ENCODE peak calls at places on chromosomes 5 and 9, in five cellular contexts. V is SK-N-SH, P is IMR-90, B is neuronal stem cell, K is left ventricle myocardium inferior. A is an unnamed sample.

GRCh38 chr9:113484258-113484730 is 20.8 kb downstream of the RGS3 start:
- DNase-seq in V (peak; percentile 74), P (peak; percentile 28), B (no peak), K (peak; percentile 77), A (no peak)

GRCh38 chr5:79954620-79955019 is 36.4 kb downstream of the MTX3 start:
- DNase-seq in V (no peak), P (peak; percentile 16), B (no peak), K (no peak), A (peak; percentile 39)

GRCh38 chr9:130927995-130928900 is 10.8 kb downstream of the FIBCD1 start:
- DNase-seq in V (peak; percentile 77), P (peak; percentile 72), B (no peak), K (peak; percentile 66), A (peak; percentile 42)

GRCh38 chr5:1007681-1008450 is 736 bp upstream of the NKD2 start:
- DNase-seq in V (no peak), P (no peak), B (no peak), K (peak; percentile 17), A (no peak)

GRCh38 chr9:3023449-3023848 is 179.6 kb upstream of the PUM3 start:
- DNase-seq in V (no peak), P (no peak), B (no peak), K (no peak), A (no peak)

GRCh38 chr9:112750767-112751058 is 153 bp downstream of the SNX30 start:
- DNase-seq in V (no peak), P (no peak), B (no peak), K (no peak), A (no peak)

GRCh38 chr5:160167623-160168165 is 48.4 kb upstream of the PWWP2A start:
- DNase-seq in V (no peak), P (no peak), B (no peak), K (no peak), A (no peak)

GRCh38 chr5:31948006-31948405 is 226.1 kb downstream of the GOLPH3 start:
- DNase-seq in V (no peak), P (no peak), B (no peak), K (no peak), A (no peak)

GRCh38 chr9:133735415-133735775 is 2.8 kb downstream of the SARDH start:
- DNase-seq in V (no peak), P (no peak), B (no peak), K (no peak), A (no peak)

GRCh38 chr5:25448646-25449045 is 803.9 kb upstream of the CDH10 start:
- DNase-seq in V (no peak), P (no peak), B (no peak), K (no peak), A (no peak)

GRCh38 chr5:106875591-106876297 is 795.0 kb downstream of the EFNA5 start:
- DNase-seq in V (no peak), P (peak; percentile 36), B (no peak), K (no peak), A (peak; percentile 57)

GRCh38 chr5:170747851-170748250 is 35.7 kb upstream of the GABRP start:
- DNase-seq in V (peak; percentile 59), P (no peak), B (no peak), K (no peak), A (peak; percentile 31)

GRCh38 chr9:98708103-98708932 is 417 bp downstream of the GABBR2 start:
- DNase-seq in V (peak; percentile 56), P (no peak), B (no peak), K (no peak), A (no peak)